ENCODE peak calls at places on chromosome 19, in four cellular contexts. U, P, N and L are unnamed samples.

GRCh38 chr19:6516659-6517291 is 14.1 kb upstream of the TNFSF9 start:
- DNase-seq in U (peak; percentile 84), P (peak; percentile 92), N (no peak), L (peak; percentile 89)

GRCh38 chr19:55112781-55113569 is 4.5 kb downstream of the PPP1R12C start:
- DNase-seq in U (no peak), P (no peak), N (no peak), L (no peak)

GRCh38 chr19:10431943-10432735 is 11.8 kb downstream of the PDE4A start:
- DNase-seq in U (no peak), P (peak; percentile 51), N (no peak), L (peak; percentile 70)

GRCh38 chr19:2602391-2603181 is 99.9 kb downstream of the GNG7 start:
- DNase-seq in U (peak; percentile 62), P (peak; percentile 47), N (no peak), L (peak; percentile 79)

GRCh38 chr19:9570255-9570654 is 14.0 kb downstream of the ZNF121 start:
- DNase-seq in U (no peak), P (no peak), N (no peak), L (no peak)

GRCh38 chr19:1072371-1073015 is 5.5 kb downstream of the ARHGAP45 start:
- DNase-seq in U (no peak), P (no peak), N (no peak), L (no peak)

GRCh38 chr19:52507266-52507665 is 20.2 kb upstream of the ZNF808 start:
- DNase-seq in U (no peak), P (no peak), N (no peak), L (no peak)

GRCh38 chr19:38617283-38617763 is 430 bp downstream of the MAP4K1 start:
- DNase-seq in U (no peak), P (no peak), N (no peak), L (no peak)

GRCh38 chr19:16496613-16496983 is 404 bp downstream of the C19orf44 start:
- DNase-seq in U (no peak), P (no peak), N (no peak), L (no peak)

GRCh38 chr19:24127601-24128000 is 40.6 kb downstream of the ZNF254 start:
- DNase-seq in U (no peak), P (no peak), N (no peak), L (no peak)

GRCh38 chr19:13842294-13843103 is 34.4 kb upstream of the NANOS3 start:
- DNase-seq in U (no peak), P (peak; percentile 83), N (no peak), L (peak; percentile 81)

GRCh38 chr19:33755314-33756020 is 41.2 kb upstream of the KCTD15 start:
- DNase-seq in U (no peak), P (no peak), N (no peak), L (no peak)

GRCh38 chr19:50728084-50728737 is 5.0 kb downstream of the CLEC11A start:
- DNase-seq in U (no peak), P (no peak), N (no peak), L (no peak)

GRCh38 chr19:18967358-18968146 is 26.5 kb upstream of the HOMER3 start:
- DNase-seq in U (no peak), P (no peak), N (no peak), L (peak; percentile 49)